ENCODE peak calls at places on chromosomes 5 and 9, in seven cellular contexts. H, Q, J, Y, E, N and C are unnamed samples.

GRCh38 chr5:157994906-157995519 is 136.1 kb upstream of the CLINT1 start:
- DNase-seq in H (peak; percentile 79), Q (peak; percentile 69), J (peak; percentile 52), Y (peak; percentile 3), E (peak; percentile 60), N (peak; percentile 54), C (peak; percentile 55)

GRCh38 chr5:10499066-10499465 is 57.4 kb downstream of the ROPN1L start:
- DNase-seq in H (no peak), Q (no peak), J (no peak), Y (no peak), E (no peak), N (no peak), C (no peak)

GRCh38 chr9:71509054-71509453 is 259.3 kb downstream of the CEMIP2 start:
- DNase-seq in H (no peak), Q (no peak), J (no peak), Y (no peak), E (no peak), N (no peak), C (no peak)

GRCh38 chr9:38112010-38112409 is 43.0 kb upstream of the SHB start:
- DNase-seq in H (no peak), Q (no peak), J (no peak), Y (no peak), E (no peak), N (no peak), C (no peak)

GRCh38 chr9:38020251-38021076 is 48.6 kb downstream of the SHB start:
- DNase-seq in H (no peak), Q (no peak), J (no peak), Y (no peak), E (no peak), N (no peak), C (no peak)

GRCh38 chr5:55278778-55279177 is 28.7 kb downstream of the DHX29 start:
- DNase-seq in H (no peak), Q (no peak), J (no peak), Y (no peak), E (no peak), N (no peak), C (no peak)

GRCh38 chr9:89154651-89155336 is 23.8 kb downstream of the SHC3 start:
- DNase-seq in H (no peak), Q (no peak), J (peak; percentile 92), Y (no peak), E (no peak), N (no peak), C (no peak)

GRCh38 chr9:33471361-33471760 is 2.4 kb downstream of the NOL6 start:
- DNase-seq in H (no peak), Q (no peak), J (no peak), Y (no peak), E (no peak), N (no peak), C (no peak)

GRCh38 chr9:127791085-127791484 is 5.3 kb downstream of the CDK9 start:
- DNase-seq in H (no peak), Q (no peak), J (no peak), Y (no peak), E (no peak), N (no peak), C (no peak)

GRCh38 chr9:13967493-13967892 is 346.4 kb downstream of the NFIB start:
- DNase-seq in H (no peak), Q (no peak), J (no peak), Y (no peak), E (no peak), N (no peak), C (no peak)

GRCh38 chr5:80181618-80182211 is 74.1 kb downstream of the SERINC5 start:
- DNase-seq in H (no peak), Q (peak; percentile 77), J (no peak), Y (no peak), E (no peak), N (no peak), C (no peak)

GRCh38 chr5:79146352-79146751 is 34.7 kb downstream of the BHMT start:
- DNase-seq in H (no peak), Q (no peak), J (peak; percentile 5), Y (no peak), E (no peak), N (no peak), C (no peak)

GRCh38 chr9:17761984-17762676 is 183.3 kb downstream of the SH3GL2 start:
- DNase-seq in H (no peak), Q (no peak), J (no peak), Y (no peak), E (no peak), N (no peak), C (no peak)

GRCh38 chr5:83785176-83785668 is 64.6 kb upstream of the HAPLN1 start:
- DNase-seq in H (no peak), Q (no peak), J (no peak), Y (no peak), E (no peak), N (no peak), C (no peak)

GRCh38 chr9:6924988-6925563 is 167.3 kb downstream of the KDM4C start:
- DNase-seq in H (no peak), Q (no peak), J (no peak), Y (no peak), E (no peak), N (no peak), C (no peak)

GRCh38 chr5:82873452-82873851 is 203.7 kb downstream of the TMEM167A start:
- DNase-seq in H (no peak), Q (no peak), J (no peak), Y (no peak), E (no peak), N (no peak), C (no peak)

GRCh38 chr5:140800816-140801493 is at the start of gene PCDHA3:
- DNase-seq in H (no peak), Q (no peak), J (peak; percentile 39), Y (no peak), E (no peak), N (no peak), C (no peak)

GRCh38 chr5:159089675-159090074 is 10.0 kb downstream of the EBF1 start:
- DNase-seq in H (no peak), Q (no peak), J (no peak), Y (no peak), E (no peak), N (no peak), C (no peak)

GRCh38 chr5:159091596-159091995 is 8.1 kb downstream of the EBF1 start:
- DNase-seq in H (no peak), Q (no peak), J (no peak), Y (no peak), E (no peak), N (no peak), C (no peak)

GRCh38 chr5:159094745-159095144 is 5.0 kb downstream of the EBF1 start:
- DNase-seq in H (no peak), Q (peak; percentile 45), J (peak; percentile 85), Y (no peak), E (peak; percentile 54), N (peak; percentile 87), C (peak; percentile 71)

GRCh38 chr5:159091051-159091450 is 8.7 kb downstream of the EBF1 start:
- DNase-seq in H (no peak), Q (no peak), J (no peak), Y (no peak), E (no peak), N (no peak), C (no peak)

DNA sequence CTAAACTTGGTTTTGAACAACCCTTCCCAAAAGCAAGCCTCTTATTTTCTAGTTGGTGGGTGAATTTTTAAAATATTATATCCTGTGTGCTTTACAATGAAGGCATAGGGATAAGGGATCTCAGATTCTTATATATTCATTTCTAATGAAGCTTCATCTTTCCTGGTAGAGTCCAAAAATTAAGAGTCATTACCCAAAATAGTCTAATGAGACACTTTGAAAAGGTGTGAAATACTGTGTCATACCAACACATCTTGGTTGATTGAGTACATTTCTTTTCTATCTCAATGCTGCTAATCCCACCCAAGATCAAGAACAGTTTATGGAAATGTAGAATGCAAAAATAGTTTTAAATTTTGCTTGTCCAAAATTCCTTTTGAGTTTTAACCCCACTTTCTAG is 7.4 kb downstream of the EBF1 start:
- DNase-seq in H (no peak), Q (no peak), J (no peak), Y (no peak), E (no peak), N (no peak), C (no peak)
- H3K4me1 ChIP-seq in H (no peaks in the 10 kb centered on the region), Q (no peaks in the 10 kb centered on the region), J (peaks cover 2% of the 10 kb centered on the region), Y (peaks cover 5% of the 10 kb centered on the region), E (peaks cover 24% of the 10 kb centered on the region), N (peaks cover 12% of the 10 kb centered on the region), C (peaks cover 84% of the 10 kb centered on the region)

DNA sequence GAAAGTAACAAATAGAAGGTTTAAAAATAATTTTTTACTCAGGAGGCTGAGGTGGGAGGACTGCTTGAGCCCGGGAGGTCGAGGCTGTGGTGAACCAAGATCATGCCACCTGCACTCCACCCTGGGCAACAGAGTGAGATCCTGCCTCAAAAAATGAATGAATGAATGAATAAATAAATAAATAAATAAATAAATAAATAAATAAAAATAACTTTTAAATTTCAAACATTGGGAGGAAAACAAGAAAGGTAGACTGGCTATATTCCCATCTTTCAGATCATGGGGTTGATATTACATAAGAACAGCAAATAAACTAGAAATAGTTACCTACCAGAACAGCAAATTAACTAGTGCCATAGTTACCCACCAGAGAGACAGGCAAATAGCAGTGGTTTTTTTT is 75.7 kb downstream of the LHX2 start:
- DNase-seq in H (no peak), Q (no peak), J (no peak), Y (no peak), E (no peak), N (no peak), C (no peak)
- H3K27me3 ChIP-seq in H (no peaks in the 10 kb centered on the region), Q (no peaks in the 10 kb centered on the region), J (peaks cover 5% of the 10 kb centered on the region), Y (no peaks in the 10 kb centered on the region), E (no peaks in the 10 kb centered on the region), N (no peaks in the 10 kb centered on the region), C (peaks cover 40% of the 10 kb centered on the region)

DNA sequence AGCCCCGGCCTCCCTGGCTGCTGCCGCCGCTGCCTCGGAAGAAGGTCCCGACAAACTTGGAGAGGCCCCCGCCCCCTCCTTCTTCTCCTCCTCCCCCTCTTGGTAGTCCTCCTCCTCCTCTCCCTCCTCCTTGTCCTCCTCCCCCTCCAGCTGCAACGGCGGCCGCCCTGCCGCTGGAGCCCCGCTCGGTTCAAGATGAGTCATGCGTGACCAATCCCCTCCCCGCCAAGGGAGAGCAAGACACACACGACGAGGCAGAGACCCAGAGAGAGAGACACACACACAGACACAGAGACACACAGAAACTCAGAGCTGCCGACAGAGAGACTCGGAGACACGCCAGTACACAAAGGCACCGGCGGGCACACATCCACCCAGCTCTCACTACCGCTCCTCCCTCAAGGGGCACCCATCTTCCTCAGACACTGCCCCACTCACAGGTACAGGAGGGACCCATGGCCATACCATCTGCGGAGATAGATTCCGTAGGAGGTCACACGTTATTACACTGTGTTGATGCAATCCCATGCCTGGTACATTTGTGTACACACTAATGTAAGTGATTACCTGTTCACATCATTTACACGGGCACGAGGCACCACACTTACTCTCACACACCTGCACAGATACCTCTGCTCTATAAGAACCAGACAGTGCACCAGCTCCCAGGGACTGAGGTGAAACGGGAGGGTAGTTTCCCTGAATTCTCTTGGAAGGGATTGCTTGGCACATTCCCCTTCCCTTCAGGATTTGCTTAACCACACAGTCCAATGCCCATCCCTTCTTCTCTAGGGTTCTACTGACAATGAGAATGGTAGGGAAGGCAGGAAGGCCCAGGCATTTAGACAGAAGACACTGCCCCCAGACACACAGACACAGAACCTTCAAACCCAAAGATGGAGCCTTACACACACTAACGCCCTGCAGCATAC is at the start of gene LHX6:
- DNase-seq in H (no peak), Q (no peak), J (peak; percentile 27), Y (no peak), E (no peak), N (no peak), C (no peak)
- H3K4me3 ChIP-seq in H (peak within 1 kb of the TSS; percentile 42), Q (peak within 1 kb of the TSS; percentile 50), J (no peak within 1 kb of the TSS), Y (no peak within 1 kb of the TSS), E (peak within 1 kb of the TSS; percentile 62), N (peak within 1 kb of the TSS; percentile 31), C (peak within 1 kb of the TSS; percentile 60)

GRCh38 chr5:97658116-97658900 is 475.3 kb upstream of the RIOK2 start:
- DNase-seq in H (no peak), Q (no peak), J (no peak), Y (no peak), E (no peak), N (no peak), C (no peak)
- H3K4me1 ChIP-seq in H (no peaks in the 10 kb centered on the region), Q (no peaks in the 10 kb centered on the region), J (no peaks in the 10 kb centered on the region), Y (no peaks in the 10 kb centered on the region), E (no peaks in the 10 kb centered on the region), N (peaks cover 2% of the 10 kb centered on the region), C (no peaks in the 10 kb centered on the region)